ENCODE peak calls at places on chromosomes 11 and 22, in six cellular contexts. Z, K, V, Q, O and R are unnamed samples.

GRCh38 chr11:7576671-7577225 is 62.9 kb downstream of the PPFIBP2 start:
- DNase-seq in Z (no peak), K (no peak), V (no peak), Q (no peak), O (no peak), R (no peak)

GRCh38 chr11:2445107-2445947 is 519 bp downstream of the KCNQ1 start:
- DNase-seq in Z (no peak), K (peak; percentile 29), V (no peak), Q (no peak), O (peak; percentile 36), R (no peak)

GRCh38 chr11:91859666-91860065 is 365.0 kb upstream of the FAT3 start:
- DNase-seq in Z (no peak), K (no peak), V (no peak), Q (no peak), O (no peak), R (no peak)

GRCh38 chr11:105202844-105203548 is 63.4 kb upstream of the CARD18 start:
- DNase-seq in Z (no peak), K (no peak), V (peak; percentile 44), Q (peak; percentile 61), O (no peak), R (no peak)

GRCh38 chr11:3616721-3617460 is 24.9 kb downstream of the ART5 start:
- DNase-seq in Z (no peak), K (no peak), V (no peak), Q (no peak), O (no peak), R (peak; percentile 28)

GRCh38 chr11:57402188-57403066 is 12.0 kb upstream of the PRG2 start:
- DNase-seq in Z (no peak), K (no peak), V (peak; percentile 56), Q (peak; percentile 29), O (no peak), R (no peak)

GRCh38 chr11:2789331-2789730 is 89.5 kb upstream of the KCNQ1OT1 start:
- DNase-seq in Z (no peak), K (no peak), V (no peak), Q (no peak), O (no peak), R (peak; percentile 21)

GRCh38 chr11:30133308-30133707 is 97.5 kb upstream of the FSHB start:
- DNase-seq in Z (no peak), K (no peak), V (no peak), Q (no peak), O (no peak), R (no peak)

GRCh38 chr11:62974848-62975522 is 9.8 kb downstream of the SLC22A6 start:
- DNase-seq in Z (no peak), K (peak; percentile 8), V (peak; percentile 38), Q (peak; percentile 73), O (peak; percentile 67), R (peak; percentile 85)

GRCh38 chr22:10741210-10741609 is 4786.8 kb upstream of the OR11H1 start:
- DNase-seq in Z (no peak), K (peak; percentile 9), V (no peak), Q (no peak), O (no peak), R (no peak)

GRCh38 chr11:78000193-78000592 is 5.7 kb upstream of the INTS4 start:
- DNase-seq in Z (peak; percentile 41), K (peak; percentile 42), V (peak; percentile 72), Q (peak; percentile 78), O (peak; percentile 66), R (peak; percentile 43)

GRCh38 chr11:9825315-9825714 is 161.4 kb downstream of the SWAP70 start:
- DNase-seq in Z (no peak), K (no peak), V (no peak), Q (no peak), O (no peak), R (no peak)

GRCh38 chr11:103894034-103894433 is 142.4 kb upstream of the DDI1 start:
- DNase-seq in Z (no peak), K (no peak), V (no peak), Q (no peak), O (no peak), R (no peak)

GRCh38 chr11:103893366-103893765 is 143.1 kb upstream of the DDI1 start:
- DNase-seq in Z (no peak), K (no peak), V (no peak), Q (no peak), O (no peak), R (no peak)

GRCh38 chr11:103892603-103893002 is 143.8 kb upstream of the DDI1 start:
- DNase-seq in Z (no peak), K (no peak), V (peak; percentile 39), Q (no peak), O (no peak), R (no peak)

GRCh38 chr11:103897156-103897555 is 139.3 kb upstream of the DDI1 start:
- DNase-seq in Z (no peak), K (no peak), V (no peak), Q (no peak), O (no peak), R (no peak)

GRCh38 chr11:103894673-103895072 is 141.8 kb upstream of the DDI1 start:
- DNase-seq in Z (no peak), K (no peak), V (no peak), Q (no peak), O (no peak), R (no peak)
- H3K4me1 ChIP-seq in Z (no peaks in the 10 kb centered on the region), K (no peaks in the 10 kb centered on the region), V (peaks cover 17% of the 10 kb centered on the region), Q (no peaks in the 10 kb centered on the region), O (no peaks in the 10 kb centered on the region), R (no peaks in the 10 kb centered on the region)

GRCh38 chr11:46446343-46446751 is 54.8 kb upstream of the CHRM4 start:
- DNase-seq in Z (no peak), K (no peak), V (no peak), Q (peak; percentile 28), O (no peak), R (no peak)
- TF ChIP-seq CTCF in Z (no peak), K (no peak), V (no peak), Q (peak; percentile 31), O (peak; percentile 17), R (no peak)

GRCh38 chr22:45475063-45475747 is 27.5 kb upstream of the FBLN1 start:
- DNase-seq in Z (no peak), K (no peak), V (no peak), Q (peak; percentile 56), O (no peak), R (no peak)

GRCh38 chr22:45478108-45478771 is 24.4 kb upstream of the FBLN1 start:
- DNase-seq in Z (no peak), K (no peak), V (peak; percentile 84), Q (peak; percentile 45), O (no peak), R (no peak)

GRCh38 chr22:45475876-45476514 is 26.7 kb upstream of the FBLN1 start:
- DNase-seq in Z (no peak), K (no peak), V (no peak), Q (no peak), O (no peak), R (no peak)

GRCh38 chr22:45477366-45478107 is 25.1 kb upstream of the FBLN1 start:
- DNase-seq in Z (no peak), K (no peak), V (no peak), Q (no peak), O (no peak), R (no peak)

DNA sequence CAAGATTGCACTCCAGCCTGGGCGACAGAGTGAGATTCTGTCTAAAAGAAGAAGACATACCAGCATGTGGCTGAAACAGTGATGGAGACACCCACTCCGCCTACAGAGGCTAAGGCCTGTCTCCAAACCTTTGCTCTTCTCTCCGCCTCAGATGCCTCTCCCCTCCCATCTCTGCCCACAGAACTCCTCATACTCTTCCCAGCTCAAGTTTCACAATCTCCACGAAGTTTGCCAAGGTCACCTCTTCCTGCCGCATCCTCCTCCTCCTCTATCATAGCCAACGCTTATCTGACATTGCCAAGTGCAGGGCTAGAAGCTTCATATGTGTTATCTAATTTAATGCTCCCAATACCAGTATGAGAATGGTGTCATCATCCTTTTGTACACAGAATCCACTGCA is 25.9 kb upstream of the FBLN1 start:
- DNase-seq in Z (no peak), K (no peak), V (no peak), Q (no peak), O (no peak), R (no peak)
- H3K4me1 ChIP-seq in Z (no peaks in the 10 kb centered on the region), K (no peaks in the 10 kb centered on the region), V (peaks cover 19% of the 10 kb centered on the region), Q (peaks cover 35% of the 10 kb centered on the region), O (peaks cover 25% of the 10 kb centered on the region), R (no peaks in the 10 kb centered on the region)

GRCh38 chr11:15859411-15859810 is 496.9 kb downstream of the SOX6 start:
- DNase-seq in Z (no peak), K (no peak), V (no peak), Q (no peak), O (no peak), R (no peak)
- TF ChIP-seq CTCF in Z (no peak), K (no peak), V (no peak), Q (no peak), O (no peak), R (no peak)

GRCh38 chr11:12701815-12702214 is 27.6 kb downstream of the TEAD1 start:
- DNase-seq in Z (no peak), K (no peak), V (no peak), Q (no peak), O (no peak), R (no peak)

GRCh38 chr11:12706531-12707499 is 32.6 kb downstream of the TEAD1 start:
- DNase-seq in Z (no peak), K (no peak), V (no peak), Q (peak; percentile 32), O (no peak), R (peak; percentile 52)

GRCh38 chr11:12705874-12706273 is 31.7 kb downstream of the TEAD1 start:
- DNase-seq in Z (no peak), K (no peak), V (no peak), Q (no peak), O (no peak), R (no peak)

GRCh38 chr11:12702999-12703453 is 28.8 kb downstream of the TEAD1 start:
- DNase-seq in Z (no peak), K (no peak), V (no peak), Q (no peak), O (no peak), R (no peak)

DNA sequence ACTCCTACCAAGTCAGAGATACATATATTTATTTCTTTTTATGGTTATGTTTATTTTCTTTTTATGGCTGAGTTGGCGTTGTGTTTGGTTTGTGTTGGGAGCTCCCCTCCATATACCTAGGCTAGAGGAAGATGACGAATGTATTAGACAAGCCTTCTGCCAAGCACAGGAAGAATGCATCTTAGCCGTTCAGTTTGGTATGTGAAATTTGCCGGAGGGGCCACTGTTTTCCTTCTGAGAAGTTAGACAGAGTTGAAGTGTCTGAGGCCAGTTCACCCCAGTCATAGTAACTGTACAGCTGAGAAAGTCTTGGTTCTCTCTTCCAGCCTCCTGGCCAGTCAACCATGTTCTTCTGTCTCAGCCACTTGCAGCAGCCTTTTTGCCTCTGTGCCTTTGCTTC is 29.8 kb downstream of the TEAD1 start:
- DNase-seq in Z (no peak), K (no peak), V (no peak), Q (no peak), O (no peak), R (no peak)
- H3K4me1 ChIP-seq in Z (peaks cover 36% of the 10 kb centered on the region), K (no peaks in the 10 kb centered on the region), V (peaks cover 99% of the 10 kb centered on the region), Q (peaks cover 40% of the 10 kb centered on the region), O (peaks cover 59% of the 10 kb centered on the region), R (peaks cover 18% of the 10 kb centered on the region)

DNA sequence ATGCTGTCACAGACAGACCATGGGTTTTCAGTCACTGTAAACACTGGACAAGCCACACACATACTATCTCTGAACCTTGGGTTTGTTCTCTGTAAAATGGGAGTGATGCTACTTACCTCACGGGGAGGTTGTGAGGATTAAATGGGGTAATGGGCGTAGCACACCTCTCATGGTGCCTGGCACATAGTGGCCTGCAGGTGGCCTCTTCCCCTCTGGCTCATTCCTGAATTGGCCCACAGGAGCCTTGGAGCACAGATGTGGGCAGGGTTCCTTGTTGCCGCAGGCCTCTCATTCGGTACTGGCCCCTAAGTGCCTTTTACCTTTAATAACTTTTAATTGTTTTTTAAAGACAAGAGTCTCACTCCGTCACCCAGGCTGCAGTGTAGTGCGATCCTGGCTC is 11.7 kb downstream of the MICAL2 start:
- DNase-seq in Z (no peak), K (no peak), V (peak; percentile 50), Q (no peak), O (peak; percentile 52), R (no peak)
- TF ChIP-seq CTCF in Z (no peak), K (no peak), V (peak; percentile 35), Q (no peak), O (peak; percentile 57), R (no peak)